ENCODE peak calls at places on chromosomes 7 and 10, in seven cellular contexts. K is Peyer's patch, Q is right cardiac atrium, M is sigmoid colon, U is heart right ventricle, R is GM12865, G is HL-60. I is an unnamed sample.

GRCh38 chr7:53904355-53904754 is 637.8 kb upstream of the VSTM2A start:
- DNase-seq in K (no peak), Q (no peak), M (no peak), U (no peak), R (no peak), G (no peak), I (no peak)

GRCh38 chr10:84329094-84329611 is 764 bp downstream of the CCSER2 start:
- DNase-seq in K (no peak), Q (peak; percentile 20), M (no peak), U (peak; percentile 26), R (peak; percentile 73), G (no peak), I (peak; percentile 30)

GRCh38 chr10:124560377-124560776 is 98.8 kb downstream of the LHPP start:
- DNase-seq in K (peak; percentile 38), Q (peak; percentile 66), M (peak; percentile 91), U (peak; percentile 74), R (no peak), G (no peak), I (no peak)

GRCh38 chr10:126468876-126469643 is 80.8 kb upstream of the ADAM12 start:
- DNase-seq in K (no peak), Q (no peak), M (no peak), U (no peak), R (peak; percentile 15), G (no peak), I (peak; percentile 41)

GRCh38 chr7:92987543-92987942 is 130.2 kb downstream of the SAMD9 start:
- DNase-seq in K (no peak), Q (no peak), M (no peak), U (no peak), R (no peak), G (no peak), I (no peak)

GRCh38 chr10:72226418-72227027 is 10.4 kb upstream of the ASCC1 start:
- DNase-seq in K (no peak), Q (no peak), M (peak; percentile 29), U (no peak), R (no peak), G (no peak), I (no peak)

GRCh38 chr7:43467846-43468245 is 115.1 kb upstream of the STK17A start:
- DNase-seq in K (no peak), Q (no peak), M (no peak), U (no peak), R (no peak), G (no peak), I (no peak)

GRCh38 chr7:82410461-82410860 is 33.1 kb downstream of the CACNA2D1 start:
- DNase-seq in K (no peak), Q (no peak), M (no peak), U (peak; percentile 65), R (no peak), G (no peak), I (no peak)

GRCh38 chr10:44334621-44335184 is 50.2 kb downstream of the CXCL12 start:
- DNase-seq in K (no peak), Q (no peak), M (no peak), U (no peak), R (no peak), G (no peak), I (no peak)

GRCh38 chr7:103871473-103871872 is 118.0 kb downstream of the RELN start:
- DNase-seq in K (no peak), Q (no peak), M (no peak), U (no peak), R (no peak), G (no peak), I (no peak)

GRCh38 chr7:25857376-25858067 is 294.5 kb upstream of the NFE2L3 start:
- DNase-seq in K (peak; percentile 73), Q (no peak), M (peak; percentile 75), U (no peak), R (peak; percentile 49), G (peak; percentile 89), I (no peak)

GRCh38 chr7:117673367-117673766 is 193.5 kb downstream of the CFTR start:
- DNase-seq in K (peak; percentile 64), Q (peak; percentile 35), M (no peak), U (peak; percentile 9), R (no peak), G (no peak), I (no peak)

GRCh38 chr7:110718514-110719205 is 372.3 kb upstream of the LRRN3 start:
- DNase-seq in K (no peak), Q (no peak), M (no peak), U (no peak), R (no peak), G (no peak), I (no peak)

DNA sequence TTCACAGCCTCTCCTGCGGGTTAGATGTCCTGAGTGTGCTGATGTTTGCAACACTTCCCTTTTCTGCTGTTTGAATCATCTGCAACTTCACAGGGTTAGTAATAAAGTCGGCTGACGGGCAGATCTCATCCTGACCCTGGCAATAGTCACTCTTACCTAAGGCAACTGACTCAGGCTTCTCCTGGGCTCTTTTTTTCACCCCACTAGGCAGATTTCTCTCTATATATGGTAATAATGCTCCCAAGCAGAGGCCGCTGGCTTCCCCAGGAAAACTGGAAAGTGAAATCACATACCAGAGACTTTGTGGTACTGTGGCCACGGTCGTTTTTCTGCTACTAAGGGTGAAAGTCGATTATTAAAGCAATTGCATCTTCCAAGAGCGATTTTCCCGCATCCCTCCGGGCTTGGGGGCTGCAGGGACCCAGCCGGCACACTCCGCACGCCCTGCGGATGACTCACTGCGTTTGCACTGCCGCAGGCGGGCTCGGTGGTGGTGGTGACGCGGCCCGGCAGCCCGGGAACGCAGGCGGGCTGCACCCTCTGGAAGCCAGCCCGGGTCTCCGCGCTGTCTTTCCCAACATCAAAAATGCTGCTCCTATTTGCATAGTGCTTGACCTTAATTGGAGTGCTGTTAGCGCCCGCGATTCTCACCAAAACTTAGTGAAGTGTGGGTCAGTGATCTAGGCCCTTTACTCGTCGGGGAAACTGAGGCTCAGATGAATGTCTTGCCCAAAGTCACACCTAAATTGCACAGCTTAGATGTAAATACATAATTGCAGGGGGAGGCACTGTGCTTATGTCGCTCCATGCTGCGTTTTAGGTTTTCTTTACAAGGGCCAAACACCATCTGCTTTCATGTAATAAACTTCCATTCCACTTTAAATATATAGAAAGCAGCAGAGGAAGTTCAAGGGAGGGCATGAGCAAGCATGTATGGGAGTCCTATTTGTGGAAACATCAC is 47.6 kb upstream of the ITGB1 start:
- DNase-seq in K (peak; percentile 75), Q (peak; percentile 88), M (peak; percentile 95), U (peak; percentile 65), R (peak; percentile 44), G (peak; percentile 79), I (no peak)
- H3K4me3 ChIP-seq in K (peak overlapping the region; percentile 40), Q (peak overlapping the region; percentile 63), M (peak overlapping the region; percentile 43), U (peak overlapping the region; percentile 67), R (peak overlapping the region; percentile 51), G (peak overlapping the region; percentile 47), I (no peak overlapping the region)

DNA sequence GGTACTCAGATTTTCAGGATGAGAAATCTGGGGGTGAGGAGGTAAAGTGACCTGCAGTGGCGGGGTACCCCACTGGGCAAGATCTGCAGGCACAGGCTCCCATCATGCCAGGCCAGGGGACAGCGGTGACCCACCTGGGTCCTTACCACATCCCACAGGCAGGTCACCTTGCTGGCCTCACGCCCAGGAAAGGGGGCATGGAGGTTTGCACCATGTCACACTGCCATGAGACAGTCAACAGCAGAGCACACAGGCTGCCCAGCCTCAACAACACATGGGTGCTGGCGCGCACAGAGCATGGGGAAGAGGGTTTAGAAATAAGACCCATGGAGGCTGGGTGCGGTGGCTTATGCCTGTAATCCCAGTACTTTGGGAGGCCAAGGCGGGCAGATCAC is 914 bp downstream of the PKD1L1 start:
- DNase-seq in K (no peak), Q (no peak), M (no peak), U (no peak), R (no peak), G (no peak), I (no peak)
- H3K4me3 ChIP-seq in K (no peak overlapping the region), Q (no peak overlapping the region), M (no peak overlapping the region), U (peak overlapping the region; percentile 15), R (no peak overlapping the region), G (no peak overlapping the region), I (no peak overlapping the region)

GRCh38 chr10:67783576-67784294 is 54.3 kb downstream of the DNAJC12 start:
- DNase-seq in K (no peak), Q (no peak), M (no peak), U (no peak), R (peak; percentile 58), G (no peak), I (no peak)
- H3K4me3 ChIP-seq in K (no peak overlapping the region), Q (no peak overlapping the region), M (no peak overlapping the region), U (no peak overlapping the region), R (no peak overlapping the region), G (no peak overlapping the region), I (no peak overlapping the region)

GRCh38 chr7:27115161-27116018 is 12.9 kb upstream of the HOXA2 start:
- DNase-seq in K (peak; percentile 80), Q (no peak), M (peak; percentile 75), U (no peak), R (no peak), G (no peak), I (no peak)

GRCh38 chr7:27116962-27117686 is 13.4 kb downstream of the HOXA4 start:
- DNase-seq in K (no peak), Q (no peak), M (peak; percentile 62), U (no peak), R (no peak), G (no peak), I (no peak)

GRCh38 chr7:27113991-27114866 is 11.7 kb upstream of the HOXA2 start:
- DNase-seq in K (peak; percentile 69), Q (no peak), M (peak; percentile 89), U (no peak), R (no peak), G (no peak), I (no peak)

GRCh38 chr7:27116521-27116946 is 14.0 kb downstream of the HOXA4 start:
- DNase-seq in K (no peak), Q (no peak), M (no peak), U (no peak), R (no peak), G (no peak), I (no peak)

DNA sequence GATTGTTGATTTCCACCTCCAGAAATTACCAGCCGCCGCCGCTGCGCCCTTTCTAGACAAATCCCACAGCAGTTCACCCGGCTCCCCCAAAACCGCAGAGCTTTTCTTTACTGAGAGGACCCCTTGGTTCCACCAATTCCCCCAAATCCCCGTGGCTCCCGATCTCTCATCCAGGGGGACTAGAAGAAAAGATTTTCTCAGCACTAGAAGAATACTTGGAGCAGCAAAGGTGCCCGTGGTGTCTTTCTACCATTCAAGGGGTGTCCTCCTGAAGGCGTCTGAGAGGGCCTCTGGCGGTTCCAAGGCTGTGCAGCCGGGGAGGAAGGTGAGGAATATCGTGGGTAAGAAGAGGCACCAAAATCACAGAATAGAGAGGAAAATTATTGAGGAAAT is 13.5 kb upstream of the HOXA2 start:
- DNase-seq in K (no peak), Q (no peak), M (no peak), U (no peak), R (no peak), G (no peak), I (no peak)
- H3K4me3 ChIP-seq in K (peak overlapping the region; percentile 19), Q (peak overlapping the region; percentile 37), M (peak overlapping the region; percentile 41), U (peak overlapping the region; percentile 11), R (no peak overlapping the region), G (no peak overlapping the region), I (no peak overlapping the region)

GRCh38 chr7:64876792-64877713 is 26.0 kb upstream of the ZNF273 start:
- DNase-seq in K (no peak), Q (peak; percentile 75), M (peak; percentile 83), U (peak; percentile 51), R (no peak), G (no peak), I (no peak)
- H3K4me3 ChIP-seq in K (no peak overlapping the region), Q (peak overlapping the region; percentile 1), M (peak overlapping the region; percentile 37), U (peak overlapping the region; percentile 42), R (no peak overlapping the region), G (no peak overlapping the region), I (no peak overlapping the region)

I was measured in Jurkat, Clone E6-1.